ENCODE peak calls at places on chromosome 3, in nine cellular contexts. P is DND-41, G is kidney, S is heart left ventricle, J is left ventricle myocardium inferior, W is A549, X is suprapubic skin, D is body of pancreas, H is sigmoid colon. K is an unnamed sample.

GRCh38 chr3:184172681-184173373 is 1.8 kb upstream of the AP2M1 start:
- DNase-seq in S (no peak), J (no peak), W (no peak), D (no peak), P (no peak), G (no peak), X (no peak), H (no peak), K (no peak)

GRCh38 chr3:176512037-176512436 is 685.2 kb downstream of the TBL1XR1 start:
- DNase-seq in W (no peak), X (no peak), G (no peak), H (no peak), D (no peak), P (no peak), J (no peak), S (no peak), K (no peak)

GRCh38 chr3:185162634-185163033 is 9.8 kb upstream of the C3orf70 start:
- DNase-seq in D (no peak), W (no peak), X (no peak), S (no peak), G (no peak), P (no peak), J (no peak), H (no peak), K (no peak)

GRCh38 chr3:45345849-45346535 is 42.4 kb upstream of the LARS2 start:
- DNase-seq in J (no peak), W (no peak), D (no peak), H (no peak), P (no peak), G (no peak), S (no peak), X (no peak), K (no peak)

GRCh38 chr3:157921767-157922166 is 184.5 kb downstream of the SHOX2 start:
- DNase-seq in P (no peak), J (no peak), G (no peak), W (no peak), X (no peak), H (no peak), S (no peak), D (no peak), K (no peak)

GRCh38 chr3:130733236-130733884 is 13.3 kb downstream of the PIK3R4 start:
- DNase-seq in D (no peak), G (no peak), P (no peak), W (no peak), H (no peak), J (no peak), X (no peak), S (no peak), K (no peak)

GRCh38 chr3:133535971-133536634 is 37.4 kb upstream of the CDV3 start:
- DNase-seq in S (no peak), D (peak; percentile 59), H (no peak), W (peak; percentile 69), J (no peak), X (no peak), G (no peak), P (no peak), K (no peak)

GRCh38 chr3:49081429-49081828 is 12.4 kb downstream of the QRICH1 start:
- DNase-seq in W (no peak), P (no peak), X (no peak), S (no peak), H (no peak), J (no peak), D (no peak), G (no peak), K (no peak)

GRCh38 chr3:66518644-66519043 is 17.8 kb upstream of the LRIG1 start:
- DNase-seq in W (no peak), S (no peak), H (no peak), P (no peak), G (no peak), J (no peak), X (no peak), D (no peak), K (no peak)

GRCh38 chr3:158911586-158911985 is 109.7 kb downstream of the MFSD1 start:
- DNase-seq in H (no peak), P (no peak), D (no peak), S (no peak), J (no peak), W (no peak), X (no peak), G (no peak), K (no peak)

GRCh38 chr3:128416578-128417150 is 50.0 kb downstream of the DNAJB8 start:
- DNase-seq in G (no peak), P (no peak), X (no peak), J (no peak), H (no peak), W (peak; percentile 72), D (no peak), S (no peak), K (no peak)

GRCh38 chr3:160822931-160823330 is 66.9 kb downstream of the PPM1L start:
- DNase-seq in X (no peak), J (no peak), W (no peak), G (no peak), P (no peak), H (no peak), S (no peak), D (no peak), K (no peak)

GRCh38 chr3:8739757-8740508 is 6.3 kb downstream of the CAV3 start:
- DNase-seq in X (no peak), J (no peak), D (no peak), W (peak; percentile 86), H (no peak), G (peak; percentile 30), S (no peak), P (no peak), K (peak; percentile 12)

GRCh38 chr3:188288153-188288552 is 134.2 kb downstream of the LPP start:
- DNase-seq in G (no peak), D (no peak), X (no peak), W (no peak), S (no peak), J (no peak), H (no peak), P (no peak), K (no peak)

GRCh38 chr3:66133853-66134445 is 86.9 kb upstream of the SLC25A26 start:
- DNase-seq in G (no peak), H (no peak), P (no peak), X (no peak), J (no peak), W (no peak), S (no peak), D (no peak), K (no peak)

GRCh38 chr3:52480768-52481715 is 14.1 kb upstream of the STAB1 start:
- DNase-seq in S (peak; percentile 31), D (no peak), H (no peak), G (no peak), P (no peak), J (no peak), W (no peak), X (no peak), K (no peak)

GRCh38 chr3:193780810-193781472 is 187.9 kb downstream of the OPA1 start:
- DNase-seq in S (peak; percentile 79), W (peak; percentile 64), P (peak; percentile 39), J (peak; percentile 69), H (peak; percentile 88), G (peak; percentile 88), D (peak; percentile 75), X (peak; percentile 80), K (peak; percentile 31)

GRCh38 chr3:160398820-160399346 is at the start of gene IFT80:
- DNase-seq in P (peak; percentile 95), W (peak; percentile 96), X (peak; percentile 98), D (peak; percentile 97), G (peak; percentile 98), H (peak; percentile 98), J (peak; percentile 96), S (peak; percentile 97), K (peak; percentile 98)

GRCh38 chr3:168249048-168249538 is 153.4 kb upstream of the GOLIM4 start:
- DNase-seq in W (peak; percentile 0), G (no peak), P (no peak), J (no peak), H (no peak), X (no peak), S (no peak), D (no peak), K (peak; percentile 64)

GRCh38 chr3:41224120-41224806 is 25.0 kb downstream of the CTNNB1 start:
- DNase-seq in S (no peak), G (no peak), W (no peak), X (no peak), H (no peak), P (no peak), J (no peak), D (no peak), K (no peak)

GRCh38 chr3:175258763-175259162 is 399.6 kb downstream of the NAALADL2 start:
- DNase-seq in J (no peak), S (no peak), P (no peak), W (peak; percentile 1), X (no peak), G (no peak), H (no peak), D (peak; percentile 28), K (no peak)

GRCh38 chr3:175255698-175256097 is 396.6 kb downstream of the NAALADL2 start:
- DNase-seq in J (no peak), D (no peak), S (no peak), P (no peak), H (no peak), G (no peak), W (peak; percentile 2), X (no peak), K (no peak)

GRCh38 chr3:175260145-175260794 is 401.1 kb downstream of the NAALADL2 start:
- DNase-seq in W (no peak), H (no peak), G (no peak), P (no peak), J (no peak), D (no peak), X (no peak), S (no peak), K (no peak)
- H3K4me3 ChIP-seq in W (no peak overlapping the region), H (no peak overlapping the region), G (no peak overlapping the region), P (no peak overlapping the region), J (no peak overlapping the region), D (no peak overlapping the region), X (no peak overlapping the region), S (no peak overlapping the region), K (no peak overlapping the region)

DNA sequence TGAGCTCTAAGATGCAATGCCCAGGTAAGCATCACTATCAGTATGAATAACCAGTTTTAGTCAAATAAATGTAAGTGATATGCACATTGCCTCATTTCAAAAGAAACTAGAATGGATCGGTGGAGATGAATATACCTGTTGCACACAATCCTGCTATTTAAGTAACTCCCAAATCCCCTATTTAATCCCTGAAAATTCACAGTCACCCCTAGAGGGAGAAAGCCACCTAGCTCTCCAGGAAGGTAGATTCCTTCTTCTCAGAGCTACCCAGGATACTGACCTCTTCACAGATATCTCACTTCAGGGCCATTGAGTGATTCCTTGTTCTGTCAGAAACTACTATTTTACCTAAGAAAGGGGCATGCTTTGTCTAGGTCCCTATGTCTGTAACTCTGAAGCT is 11.7 kb downstream of the LSAMP start:
- DNase-seq in H (no peak), D (no peak), W (no peak), J (no peak), X (no peak), G (no peak), P (no peak), S (no peak), K (no peak)
- TF ChIP-seq CTCF in H (no peak), D (no peak), W (no peak), J (no peak), X (no peak), G (no peak), P (no peak), S (no peak), K (no peak)

GRCh38 chr3:105195260-105195659 is 171.4 kb upstream of the ALCAM start:
- DNase-seq in W (no peak), G (no peak), S (no peak), J (no peak), X (no peak), D (no peak), H (no peak), P (no peak), K (no peak)
- H3K4me3 ChIP-seq in W (no peak overlapping the region), G (no peak overlapping the region), S (no peak overlapping the region), J (no peak overlapping the region), X (no peak overlapping the region), D (no peak overlapping the region), H (no peak overlapping the region), P (no peak overlapping the region), K (no peak overlapping the region)

GRCh38 chr3:16179261-16179660 is 4.8 kb downstream of the GALNT15 start:
- DNase-seq in G (no peak), S (no peak), H (no peak), W (no peak), X (no peak), P (no peak), D (no peak), J (no peak), K (no peak)
- TF ChIP-seq CTCF in G (no peak), S (no peak), H (no peak), W (no peak), X (no peak), P (no peak), D (no peak), J (no peak), K (no peak)